ENCODE peak calls at places on chromosome 1, in eight cellular contexts. N is AG10803, T is cardiac fibroblast, K is body of pancreas, B is H9, E is breast epithelium, P is Panc1, D is SK-N-SH. M is an unnamed sample.

GRCh38 chr1:203359010-203359571 is 8.2 kb upstream of the FMOD start:
- DNase-seq in D (no peak), P (no peak), E (peak), T (no peak), K (peak), N (peak), B (no peak), M (no peak)

GRCh38 chr1:84768634-84769033 is 78.4 kb upstream of the SSX2IP start:
- DNase-seq in D (no peak), E (no peak), B (no peak), K (no peak), N (no peak), T (no peak), P (no peak), M (no peak)

GRCh38 chr1:164660415-164661174 is 101.6 kb downstream of the PBX1 start:
- DNase-seq in T (peak), N (peak), K (peak), P (no peak), E (no peak), B (no peak), D (no peak), M (no peak)

GRCh38 chr1:204289280-204289679 is 70.4 kb downstream of the PLEKHA6 start:
- DNase-seq in B (no peak), T (no peak), D (peak), K (peak), P (no peak), N (no peak), E (no peak), M (no peak)

GRCh38 chr1:63010898-63011660 is 227.1 kb downstream of the ATG4C start:
- DNase-seq in T (no peak), P (no peak), D (no peak), E (no peak), B (no peak), K (no peak), N (no peak), M (no peak)

GRCh38 chr1:89519779-89520358 is 4.8 kb upstream of the LRRC8B start:
- DNase-seq in T (peak), K (peak), E (no peak), D (peak), N (peak), B (no peak), P (peak), M (no peak)

GRCh38 chr1:8133657-8134430 is 107.7 kb upstream of the ERRFI1 start:
- DNase-seq in T (peak), D (no peak), K (peak), N (peak), E (peak), P (peak), B (no peak), M (no peak)

GRCh38 chr1:228104526-228105251 is 1.6 kb upstream of the C1orf35 start:
- DNase-seq in E (no peak), T (no peak), D (no peak), B (peak), N (no peak), K (no peak), P (no peak), M (no peak)

GRCh38 chr1:56816264-56816663 is 2.9 kb downstream of the FYB2 start:
- DNase-seq in K (no peak), N (no peak), D (no peak), B (no peak), P (no peak), E (no peak), T (peak), M (no peak)

GRCh38 chr1:16617778-16618580 is 4.6 kb upstream of the NBPF1 start:
- DNase-seq in E (no peak), B (no peak), T (no peak), N (no peak), D (peak), P (no peak), K (no peak), M (peak)

GRCh38 chr1:16618719-16619118 is 5.4 kb upstream of the NBPF1 start:
- DNase-seq in D (peak), P (no peak), E (peak), T (no peak), N (no peak), B (peak), K (peak), M (peak)

GRCh38 chr1:16617101-16617727 is 3.9 kb upstream of the NBPF1 start:
- DNase-seq in K (no peak), D (peak), E (no peak), N (no peak), T (no peak), P (no peak), B (peak), M (peak)

GRCh38 chr1:16625497-16626408 is 12.4 kb upstream of the NBPF1 start:
- DNase-seq in P (no peak), D (peak), T (no peak), B (peak), K (peak), N (no peak), E (no peak), M (no peak)

DNA sequence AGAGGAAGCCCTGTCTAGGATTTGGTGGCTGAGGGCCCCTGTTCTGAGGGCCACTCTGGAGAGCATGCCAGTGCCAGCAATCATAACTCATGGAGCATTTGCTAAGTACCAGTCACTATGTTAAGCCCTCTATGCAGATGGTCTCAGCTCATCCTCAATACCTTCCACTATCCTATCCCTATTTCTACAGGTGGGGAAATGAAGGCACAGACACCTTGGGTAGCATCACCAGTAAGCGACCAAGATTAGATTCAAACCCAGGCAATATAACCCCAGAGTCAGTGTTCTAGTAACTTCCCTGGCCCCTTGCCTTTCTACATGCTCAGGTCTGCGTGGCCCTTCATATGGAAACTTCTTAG is 7.9 kb upstream of the NBPF1 start:
- DNase-seq in P (no peak), E (no peak), D (no peak), T (no peak), N (no peak), K (no peak), B (no peak), M (no peak)
- TF ChIP-seq CTCF in P (no peak), E (no peak), D (no peak), T (no peak), N (no peak), K (no peak), B (peak), M (peak)

DNA sequence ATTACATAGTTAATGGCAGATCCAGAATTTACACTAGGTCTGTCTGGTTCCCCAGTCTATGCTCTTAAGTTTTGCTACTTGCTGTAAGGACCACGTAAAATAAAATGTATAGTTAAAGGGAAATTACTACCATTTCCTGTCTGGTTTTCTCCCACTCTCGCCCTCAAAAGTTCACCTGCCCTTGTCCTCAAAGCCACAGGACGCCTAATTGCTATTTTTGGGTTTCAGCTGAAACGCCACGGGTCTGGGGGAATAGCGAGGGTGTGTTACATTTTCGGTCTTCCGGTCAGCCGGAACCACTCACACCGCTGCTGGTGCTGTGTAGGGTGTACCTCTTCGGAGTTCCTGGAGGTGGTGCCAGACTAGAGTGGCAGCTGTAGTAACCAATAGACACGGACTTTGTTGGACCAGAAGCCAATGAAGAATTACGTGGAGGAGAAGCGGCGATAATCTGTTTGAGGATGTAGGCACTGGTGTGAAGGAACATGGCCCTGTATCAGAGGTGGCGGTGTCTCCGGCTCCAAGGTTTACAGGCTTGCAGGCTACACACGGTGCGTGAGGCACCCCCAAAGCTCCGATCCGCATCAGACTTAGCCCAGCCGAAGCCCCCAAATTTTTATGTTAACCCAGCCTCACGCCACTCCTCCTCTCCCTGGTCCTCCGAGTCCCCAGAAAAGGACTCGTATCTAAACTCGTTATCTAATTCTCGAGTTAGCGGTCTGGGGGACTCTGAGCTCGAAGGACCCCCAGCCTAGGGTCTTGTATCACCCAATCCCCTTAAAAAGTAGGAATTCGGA is at the start of gene TARS2:
- DNase-seq in D (peak), P (peak), K (peak), N (peak), T (peak), E (peak), B (peak), M (peak)
- TF ChIP-seq CTCF in D (no peak), P (no peak), K (no peak), N (no peak), T (peak), E (peak), B (no peak), M (no peak)

GRCh38 chr1:154179951-154180687 is 11.8 kb downstream of the TPM3 start:
- DNase-seq in N (no peak), T (no peak), P (no peak), E (no peak), K (no peak), D (no peak), B (no peak), M (no peak)

GRCh38 chr1:154186177-154186576 is 5.7 kb downstream of the TPM3 start:
- DNase-seq in B (peak), K (peak), N (peak), T (peak), P (no peak), D (peak), E (peak), M (peak)

GRCh38 chr1:154181944-154182341 is 10.0 kb downstream of the TPM3 start:
- DNase-seq in P (no peak), K (no peak), D (no peak), N (no peak), E (no peak), T (no peak), B (no peak), M (no peak)

GRCh38 chr1:154182342-154183044 is 9.4 kb downstream of the TPM3 start:
- DNase-seq in T (peak), P (no peak), K (peak), B (peak), E (peak), D (peak), N (peak), M (peak)

DNA sequence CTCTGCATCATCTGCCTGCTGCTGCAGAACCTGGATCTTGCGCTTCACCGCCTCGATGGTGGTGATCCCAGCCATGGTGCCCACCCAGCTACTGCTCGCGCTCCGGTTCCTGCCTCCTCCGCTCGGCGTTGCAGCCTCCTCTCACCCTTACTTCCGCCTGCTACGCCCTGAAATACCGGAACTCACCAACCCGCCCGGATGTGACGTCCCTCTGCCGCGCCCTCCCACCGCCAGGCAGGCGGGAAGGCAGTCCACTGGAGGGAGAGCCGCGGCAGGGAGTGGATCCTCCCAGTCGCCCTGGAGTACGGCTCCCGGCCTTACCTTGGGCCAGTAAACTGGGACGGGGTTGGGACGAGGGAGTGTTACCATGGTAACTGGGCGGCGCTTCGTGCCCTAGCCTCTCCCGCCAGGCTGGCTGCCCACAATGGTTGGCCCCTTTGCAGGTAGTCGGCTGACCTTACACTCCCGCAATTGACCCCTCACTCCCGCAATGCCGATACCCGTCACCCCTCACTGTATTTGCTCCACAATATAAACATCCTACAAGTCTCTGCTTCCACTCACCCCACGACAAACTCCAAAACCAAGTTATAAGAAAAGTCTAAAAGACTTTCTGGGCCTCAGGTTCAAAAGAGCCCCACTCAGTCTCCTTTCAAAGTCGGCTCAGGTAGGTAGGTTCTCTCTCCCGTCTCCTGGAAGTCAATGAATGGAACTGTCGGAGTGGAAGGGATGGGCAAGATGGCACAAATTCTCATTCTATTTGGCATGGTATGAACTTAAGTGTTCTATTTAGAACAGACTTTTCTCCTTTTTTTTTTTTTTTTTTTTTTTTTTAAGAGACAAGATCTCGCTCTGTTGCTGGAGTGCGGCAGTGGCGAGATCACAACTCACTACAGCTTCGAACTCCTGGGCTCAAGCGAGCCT is 8.6 kb downstream of the TPM3 start:
- DNase-seq in K (peak), P (peak), N (peak), B (peak), D (peak), E (peak), T (peak), M (peak)
- TF ChIP-seq CTCF in K (no peak), P (no peak), N (no peak), B (no peak), D (no peak), E (peak), T (no peak), M (no peak)

GRCh38 chr1:206693592-206693991 is 8.9 kb downstream of the MAPKAPK2 start:
- DNase-seq in K (peak), E (peak), B (no peak), T (peak), D (no peak), P (no peak), N (no peak), M (no peak)

GRCh38 chr1:206694551-206695124 is 9.9 kb downstream of the MAPKAPK2 start:
- DNase-seq in K (no peak), P (no peak), N (no peak), E (no peak), D (no peak), T (no peak), B (peak), M (peak)

GRCh38 chr1:206693029-206693428 is 8.3 kb downstream of the MAPKAPK2 start:
- DNase-seq in N (peak), P (no peak), B (no peak), K (peak), D (no peak), T (peak), E (no peak), M (no peak)

GRCh38 chr1:206695751-206696150 is 11.0 kb downstream of the MAPKAPK2 start:
- DNase-seq in T (no peak), N (no peak), B (no peak), K (no peak), E (no peak), D (no peak), P (no peak), M (no peak)

GRCh38 chr1:206694151-206694550 is 9.4 kb downstream of the MAPKAPK2 start:
- DNase-seq in E (no peak), D (no peak), K (no peak), B (no peak), P (no peak), T (no peak), N (no peak), M (no peak)
- TF ChIP-seq CTCF in E (no peak), D (no peak), K (no peak), B (no peak), P (no peak), T (no peak), N (no peak), M (no peak)

DNA sequence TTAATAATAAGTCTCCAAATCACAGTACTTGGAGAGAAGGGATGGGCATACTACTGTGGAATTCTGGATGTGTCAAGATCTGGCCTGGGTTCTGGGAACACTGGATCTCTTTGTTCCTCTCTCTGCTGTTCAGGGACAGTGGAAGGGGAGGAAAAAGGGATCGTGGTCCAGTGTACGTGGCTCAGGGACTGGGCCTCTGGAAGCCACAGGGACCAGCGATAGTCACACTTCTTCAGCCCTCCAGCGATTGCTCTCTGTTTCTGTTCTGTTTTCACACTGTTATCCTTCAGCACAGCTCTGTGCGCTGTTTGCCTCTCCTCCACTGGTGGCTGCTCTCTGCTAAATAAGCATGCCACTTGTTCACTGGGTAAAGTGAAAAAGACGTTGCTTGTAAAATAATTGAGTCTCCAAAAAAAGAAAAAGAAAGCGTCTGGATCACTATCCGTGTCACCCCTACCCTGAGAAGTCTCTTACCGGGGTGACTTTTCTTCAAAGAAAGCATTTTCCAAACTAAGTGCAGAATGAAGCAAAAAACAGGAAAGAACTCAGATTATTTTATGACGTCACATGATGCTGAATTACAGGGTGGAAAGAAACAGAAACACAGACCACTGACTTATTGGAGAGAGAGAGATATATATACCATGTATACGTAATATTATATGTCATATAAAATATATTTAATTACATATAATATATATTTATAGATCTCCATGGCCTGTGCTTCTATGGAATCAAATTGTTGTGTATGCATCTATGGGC is 279.4 kb downstream of the RGS7 start:
- DNase-seq in K (no peak), B (no peak), D (no peak), E (no peak), T (no peak), N (no peak), P (no peak), M (no peak)
- TF ChIP-seq CTCF in K (no peak), B (no peak), D (no peak), E (no peak), T (no peak), N (no peak), P (no peak), M (no peak)